ENCODE peak calls at places on chromosomes 13 and 19, in four cellular contexts. U, Z, S and K are unnamed samples.

GRCh38 chr19:36113895-36114762 is 546 bp downstream of the POLR2I start:
- DNase-seq in S (peak; percentile 38), U (peak; percentile 60), Z (peak; percentile 83), K (peak; percentile 25)

GRCh38 chr13:34990399-34991224 is 48.5 kb downstream of the NBEA start:
- DNase-seq in Z (peak; percentile 57), U (no peak), S (no peak), K (no peak)

GRCh38 chr13:44703371-44703770 is 127.2 kb upstream of the TSC22D1 start:
- DNase-seq in U (peak; percentile 76), Z (no peak), S (no peak), K (peak; percentile 38)

GRCh38 chr13:48828962-48829405 is 146.7 kb upstream of the FNDC3A start:
- DNase-seq in Z (peak; percentile 41), S (peak; percentile 50), U (no peak), K (peak; percentile 64)

GRCh38 chr19:18895038-18895827 is 725 bp downstream of the CERS1 start:
- DNase-seq in S (peak; percentile 34), Z (peak; percentile 79), U (peak; percentile 59), K (peak; percentile 53)

GRCh38 chr19:41299755-41300089 is 10.2 kb upstream of the CCDC97 start:
- DNase-seq in U (peak; percentile 86), Z (no peak), S (no peak), K (no peak)

GRCh38 chr13:89401209-89401810 is 1730.1 kb downstream of the SLITRK5 start:
- DNase-seq in U (peak; percentile 78), Z (peak; percentile 4), S (no peak), K (peak; percentile 61)

GRCh38 chr13:51283361-51283760 is 56.1 kb upstream of the SERPINE3 start:
- DNase-seq in S (no peak), Z (no peak), U (peak; percentile 5), K (peak; percentile 2)

GRCh38 chr13:24630851-24631341 is 49.3 kb upstream of the ATP12A start:
- DNase-seq in S (no peak), U (peak; percentile 42), Z (no peak), K (peak; percentile 28)

GRCh38 chr13:42788601-42789000 is 7.2 kb downstream of the FAM216B start:
- DNase-seq in Z (no peak), S (no peak), U (no peak), K (peak; percentile 72)

GRCh38 chr13:38543561-38543960 is 143.3 kb upstream of the FREM2 start:
- DNase-seq in Z (no peak), U (peak; percentile 11), S (no peak), K (no peak)

GRCh38 chr19:39083983-39084731 is at the start of gene ACP7:
- DNase-seq in S (no peak), U (peak; percentile 43), Z (peak; percentile 65), K (peak; percentile 32)

GRCh38 chr13:111597041-111598017 is 276.9 kb downstream of the TEX29 start:
- DNase-seq in U (no peak), Z (peak; percentile 41), S (no peak), K (no peak)

GRCh38 chr19:15776991-15777787 is 10.3 kb upstream of the OR10H5 start:
- DNase-seq in Z (no peak), U (no peak), S (no peak), K (no peak)

GRCh38 chr13:30925429-30925828 is 7.0 kb upstream of the TEX26 start:
- DNase-seq in Z (no peak), U (no peak), S (no peak), K (no peak)

GRCh38 chr19:18118420-18119242 is 21.1 kb downstream of the MAST3 start:
- DNase-seq in S (no peak), U (peak; percentile 41), Z (no peak), K (no peak)

GRCh38 chr13:42524487-42525034 is 49.4 kb upstream of the TNFSF11 start:
- DNase-seq in S (no peak), Z (no peak), U (no peak), K (peak; percentile 30)

GRCh38 chr19:6429419-6430221 is 3.9 kb downstream of the SLC25A41 start:
- DNase-seq in S (peak; percentile 25), Z (no peak), U (no peak), K (peak; percentile 19)

GRCh38 chr19:9909251-9909650 is 27.1 kb downstream of the OLFM2 start:
- DNase-seq in S (no peak), Z (no peak), U (no peak), K (no peak)
- TF ChIP-seq EZH2phosphoT487 in S (no peak), Z (no peak), U (no peak), K (no peak)

GRCh38 chr19:55188620-55189019 is 8.5 kb upstream of the SYT5 start:
- DNase-seq in Z (no peak), S (no peak), U (no peak), K (no peak)
- H2AFZ ChIP-seq in Z (no peak overlapping the region), S (no peak overlapping the region), U (peak overlapping the region; percentile 27), K (no peak overlapping the region)

DNA sequence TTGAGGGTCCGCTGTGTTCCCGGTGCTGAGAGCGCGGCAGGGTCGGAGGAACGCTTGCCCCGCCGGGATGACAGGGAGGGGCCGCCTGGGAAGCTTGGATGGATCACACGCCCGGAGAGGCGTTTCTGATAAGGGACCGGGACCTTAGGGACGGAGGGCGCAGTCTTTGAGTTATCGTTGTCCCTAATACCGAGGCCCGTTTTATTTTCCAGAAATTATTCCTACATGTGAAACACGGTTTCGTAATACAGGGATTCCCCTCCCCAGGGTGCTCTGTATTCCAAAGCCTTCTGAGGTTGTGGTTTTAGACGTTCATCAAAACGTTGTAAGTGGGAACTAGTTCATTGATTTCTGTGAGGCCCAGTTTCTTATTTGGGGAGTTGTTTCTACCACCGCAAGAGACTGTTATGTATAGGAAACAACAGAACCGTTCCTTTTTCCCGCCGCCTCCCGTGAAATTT is 744 bp downstream of the PDCD5 start:
- DNase-seq in S (peak; percentile 7), U (peak; percentile 67), Z (peak; percentile 53), K (peak; percentile 3)
- TF ChIP-seq EZH2phosphoT487 in S (no peak), U (no peak), Z (no peak), K (no peak)

GRCh38 chr19:30341646-30342201 is 30.5 kb upstream of the ZNF536 start:
- DNase-seq in U (peak; percentile 10), Z (no peak), S (no peak), K (no peak)

GRCh38 chr19:30340724-30341595 is 31.2 kb upstream of the ZNF536 start:
- DNase-seq in U (peak; percentile 4), S (no peak), Z (no peak), K (no peak)

GRCh38 chr19:30338066-30338465 is 34.1 kb upstream of the ZNF536 start:
- DNase-seq in S (no peak), U (no peak), Z (no peak), K (no peak)

GRCh38 chr19:30339624-30340525 is 32.3 kb upstream of the ZNF536 start:
- DNase-seq in U (no peak), Z (no peak), S (no peak), K (no peak)

DNA sequence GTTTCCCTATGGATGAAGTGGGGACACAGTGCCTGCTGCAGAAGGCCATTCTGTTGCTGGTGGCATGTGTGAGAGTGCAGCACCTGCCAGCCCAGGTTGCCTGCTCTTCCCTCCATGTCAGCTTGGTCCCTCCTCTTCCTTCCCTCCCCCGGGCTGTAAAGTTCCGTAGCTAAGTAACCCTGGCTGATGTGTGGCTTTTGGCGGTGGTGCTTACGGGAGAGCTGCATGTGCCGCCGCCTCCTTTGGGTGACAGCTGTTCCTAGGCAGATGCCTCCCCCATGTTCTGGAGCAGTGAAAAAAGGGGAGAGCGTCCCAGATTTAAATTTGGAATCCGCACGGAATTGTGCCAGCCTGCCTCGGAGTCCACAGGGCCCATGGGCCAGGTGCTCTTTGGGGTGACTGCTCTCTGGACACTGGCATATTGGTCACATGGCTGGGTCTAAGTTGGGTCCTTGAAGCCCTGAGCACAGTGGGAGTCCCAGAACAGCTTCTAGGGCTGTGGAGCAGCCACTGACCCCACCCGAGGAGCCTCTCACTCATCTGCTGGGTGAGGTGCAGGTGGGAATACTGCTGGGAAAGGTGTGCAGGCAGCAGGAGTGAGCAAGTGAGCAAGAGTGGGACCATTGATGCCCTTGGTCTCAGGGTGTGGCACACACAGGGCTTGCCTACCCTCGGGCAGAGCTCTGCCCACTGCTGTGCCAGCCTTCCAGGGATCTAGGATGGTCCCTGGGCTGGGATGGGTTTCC is 33.1 kb upstream of the ZNF536 start:
- DNase-seq in S (no peak), U (no peak), Z (no peak), K (no peak)
- H2AFZ ChIP-seq in S (no peak overlapping the region), U (no peak overlapping the region), Z (no peak overlapping the region), K (no peak overlapping the region)

GRCh38 chr19:30704716-30705115 is 332.5 kb downstream of the ZNF536 start:
- DNase-seq in U (no peak), Z (no peak), S (no peak), K (no peak)
- TF ChIP-seq EZH2phosphoT487 in U (no peak), Z (no peak), S (no peak), K (no peak)

DNA sequence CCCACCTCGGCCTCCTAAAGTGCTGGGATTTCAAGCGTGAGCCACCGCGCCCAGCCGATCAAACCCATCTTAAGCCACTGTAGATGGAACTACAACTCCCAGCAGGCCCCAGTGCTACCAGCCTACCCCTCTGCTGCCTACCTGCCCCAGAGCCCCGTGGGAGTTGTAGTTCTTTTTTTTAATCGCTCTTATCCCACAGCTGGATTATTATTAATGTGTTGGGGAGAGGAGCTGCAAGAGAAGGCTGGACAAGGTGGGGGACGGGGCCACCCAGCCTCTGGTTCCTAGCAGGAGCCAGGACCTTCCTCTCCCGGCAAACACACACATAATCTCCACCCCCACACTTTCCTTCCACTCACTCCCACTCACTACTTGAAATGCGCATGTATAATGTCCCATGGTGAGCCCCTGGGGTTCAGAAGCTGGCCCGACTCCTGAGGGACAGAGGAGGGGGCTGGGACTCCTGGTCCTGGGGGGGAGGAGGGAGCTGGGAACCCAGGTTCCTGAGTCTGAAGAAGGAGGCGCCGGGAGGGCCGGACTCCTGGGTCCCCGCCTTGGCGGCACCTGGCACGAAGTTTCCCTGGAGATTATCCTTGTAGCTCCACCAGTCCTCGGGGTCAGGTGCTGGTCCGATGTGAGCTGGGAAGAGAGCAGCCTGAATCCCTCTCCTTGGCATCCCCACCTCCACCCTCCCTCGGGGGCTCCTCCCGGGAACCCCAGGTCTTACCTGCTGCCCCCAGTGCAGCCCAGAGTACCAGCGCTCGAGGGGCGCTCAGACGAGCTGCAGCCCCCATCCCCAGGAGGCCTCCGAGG is 942 bp downstream of the CA11 start:
- DNase-seq in Z (peak; percentile 92), U (peak; percentile 81), S (peak; percentile 79), K (peak; percentile 63)
- H2AFZ ChIP-seq in Z (peak overlapping the region; percentile 92), U (peak overlapping the region; percentile 93), S (peak overlapping the region; percentile 95), K (peak overlapping the region; percentile 96)

GRCh38 chr13:97261254-97262015 is 39.3 kb downstream of the MBNL2 start:
- DNase-seq in S (no peak), Z (no peak), U (no peak), K (no peak)
- TF ChIP-seq EZH2phosphoT487 in S (no peak), Z (no peak), U (no peak), K (no peak)

GRCh38 chr19:55253264-55253663 is 5.6 kb downstream of the PPP6R1 start:
- DNase-seq in Z (no peak), U (no peak), S (peak; percentile 23), K (no peak)

GRCh38 chr19:55253842-55254624 is 4.8 kb downstream of the PPP6R1 start:
- DNase-seq in Z (peak; percentile 28), U (no peak), S (peak; percentile 97), K (no peak)

GRCh38 chr19:55252760-55253159 is 6.1 kb downstream of the PPP6R1 start:
- DNase-seq in S (no peak), U (no peak), Z (no peak), K (no peak)

GRCh38 chr19:55255618-55256423 is 3.0 kb downstream of the PPP6R1 start:
- DNase-seq in Z (no peak), U (peak; percentile 74), S (peak; percentile 73), K (peak; percentile 95)

DNA sequence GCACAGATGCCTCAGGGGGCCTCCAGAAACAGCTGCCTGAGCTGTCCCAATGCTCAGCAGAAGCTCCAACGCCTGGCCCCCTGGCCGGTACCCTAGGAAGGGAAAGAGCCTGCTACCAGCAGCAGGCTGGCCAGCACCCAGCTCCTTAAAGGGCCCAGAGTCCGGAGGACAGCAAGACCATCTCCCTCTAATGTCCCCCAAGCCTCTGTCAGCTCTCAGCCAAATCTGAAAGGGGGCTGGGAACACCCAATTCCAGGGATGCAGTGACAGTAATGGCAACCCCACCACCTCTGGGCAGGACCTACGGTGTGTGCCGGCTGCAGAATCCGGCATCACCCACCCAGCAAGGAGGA is 4.2 kb downstream of the PPP6R1 start:
- DNase-seq in U (no peak), Z (no peak), S (peak; percentile 31), K (no peak)
- H2AFZ ChIP-seq in U (no peak overlapping the region), Z (no peak overlapping the region), S (no peak overlapping the region), K (no peak overlapping the region)